ENCODE peak calls at places on chromosome 7, in four cellular contexts. H, G, C and I are unnamed samples.

GRCh38 chr7:9752033-9752432 is 1221.6 kb upstream of the PHF14 start:
- DNase-seq in C (no peak), H (no peak), G (no peak), I (no peak)

GRCh38 chr7:114759347-114760062 is 162.4 kb upstream of the MDFIC start:
- DNase-seq in C (no peak), G (no peak), H (no peak), I (no peak)

GRCh38 chr7:105734233-105734632 is 142.2 kb downstream of the ATXN7L1 start:
- DNase-seq in C (no peak), G (no peak), H (no peak), I (no peak)

GRCh38 chr7:104241135-104241534 is 33.3 kb upstream of the ORC5 start:
- DNase-seq in G (no peak), H (no peak), C (no peak), I (no peak)

GRCh38 chr7:236967-237366 is 44.6 kb downstream of the FAM20C start:
- DNase-seq in G (no peak), H (no peak), C (no peak), I (no peak)

GRCh38 chr7:111352319-111352718 is 210.0 kb downstream of the IMMP2L start:
- DNase-seq in G (no peak), C (no peak), H (no peak), I (no peak)

GRCh38 chr7:115005942-115006341 is 84.0 kb downstream of the MDFIC start:
- DNase-seq in G (no peak), H (no peak), C (no peak), I (no peak)

GRCh38 chr7:76997381-76998262 is 34.5 kb downstream of the SPDYE17 start:
- DNase-seq in C (no peak), G (no peak), H (peak), I (no peak)

GRCh38 chr7:17311952-17312351 is 13.5 kb downstream of the AHR start:
- DNase-seq in G (no peak), H (no peak), C (no peak), I (no peak)

GRCh38 chr7:76338298-76339084 is 20.3 kb downstream of the YWHAG start:
- DNase-seq in H (no peak), G (peak), C (no peak), I (no peak)

GRCh38 chr7:77427996-77428603 is 12.0 kb upstream of the GSAP start:
- DNase-seq in C (peak), H (no peak), G (peak), I (peak)

GRCh38 chr7:142638581-142638980 is 110.7 kb upstream of the PRSS1 start:
- DNase-seq in C (no peak), G (no peak), H (no peak), I (no peak)

GRCh38 chr7:18013936-18014335 is 13.7 kb downstream of the PRPS1L1 start:
- DNase-seq in H (no peak), G (peak), C (no peak), I (no peak)

GRCh38 chr7:126361183-126361582 is 891.6 kb downstream of the GRM8 start:
- DNase-seq in H (no peak), G (no peak), C (no peak), I (no peak)
- TF ChIP-seq CTCF in H (no peak), G (no peak), C (no peak), I (no peak)

DNA sequence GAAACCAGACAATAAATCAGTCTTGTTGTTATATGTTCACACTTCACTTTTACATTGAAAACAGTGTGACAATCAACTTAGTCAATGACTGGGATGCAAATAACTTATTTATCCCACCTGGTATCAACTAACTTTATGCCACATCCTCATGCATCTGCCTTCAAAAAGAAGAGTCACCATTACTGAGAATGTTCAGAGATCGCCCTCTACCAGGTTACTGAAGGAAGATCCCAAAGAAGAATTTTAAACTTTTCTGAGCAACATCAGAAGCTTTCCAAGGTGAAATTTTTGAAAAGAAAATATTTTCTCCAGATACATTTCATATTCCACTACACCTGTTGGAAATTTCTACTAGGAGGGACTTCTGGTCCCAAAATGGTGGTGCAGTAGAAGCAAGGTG is 359.5 kb downstream of the PTPRN2 start:
- DNase-seq in H (no peak), C (no peak), G (no peak), I (no peak)
- TF ChIP-seq CTCF in H (no peak), C (no peak), G (no peak), I (no peak)

GRCh38 chr7:28364082-28364481 is 48.2 kb upstream of the CREB5 start:
- DNase-seq in G (no peak), H (no peak), C (peak), I (no peak)
- TF ChIP-seq CTCF in G (no peak), H (no peak), C (peak), I (no peak)

GRCh38 chr7:1448958-1449357 is 10.3 kb downstream of the MICALL2 start:
- DNase-seq in C (no peak), G (no peak), H (no peak), I (no peak)
- TF ChIP-seq CTCF in C (no peak), G (no peak), H (no peak), I (no peak)

DNA sequence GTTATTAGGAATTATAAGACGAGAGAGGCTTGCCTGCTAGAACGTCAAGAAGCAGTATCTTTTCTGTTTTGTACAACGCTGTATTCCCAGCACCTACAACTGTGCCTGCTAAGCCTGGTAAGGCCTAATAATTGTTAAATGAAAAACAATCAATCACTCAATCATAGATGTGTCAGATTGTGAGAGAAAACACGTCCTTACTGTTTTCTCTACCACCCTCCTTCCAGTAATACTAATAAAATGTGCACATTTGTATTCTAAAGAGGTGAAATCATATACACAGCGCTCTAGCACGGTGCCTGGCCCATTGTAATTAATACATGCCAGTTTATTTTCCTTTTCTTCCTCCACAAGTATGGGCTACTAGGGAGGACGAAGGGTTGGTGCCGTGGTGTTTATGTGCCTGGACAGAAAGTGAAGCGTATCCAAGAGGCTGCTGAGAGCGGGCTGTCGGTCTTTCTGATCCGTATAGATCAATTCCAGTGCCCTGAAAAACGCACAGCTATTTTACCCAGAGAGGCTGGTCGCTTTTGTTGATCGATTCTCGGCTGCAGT is 1.5 kb upstream of the AUTS2 start:
- DNase-seq in H (no peak), G (no peak), C (no peak), I (no peak)
- TF ChIP-seq CTCF in H (no peak), G (no peak), C (no peak), I (no peak)

GRCh38 chr7:21256310-21256877 is 171.5 kb upstream of the SP4 start:
- DNase-seq in G (peak), C (peak), H (no peak), I (no peak)
- TF ChIP-seq CTCF in G (no peak), C (peak), H (no peak), I (peak)